ENCODE peak calls at places on chromosomes 12 and 14, in four cellular contexts. N is stimulated activated CD4-positive, alpha-beta T cell treated with anti-CD3 and anti-CD28 coated beads, Interleukin-4, amount 100 ng/mL, for 48 hours; Z is CD8-positive, alpha-beta T cell; P is vagina. G is an unnamed sample.

GRCh38 chr12:52013626-52014310 is 7.0 kb downstream of the TAMALIN start:
- DNase-seq in N (no peak), Z (no peak), P (no peak), G (no peak)

GRCh38 chr12:49741882-49742620 is 694 bp downstream of the TMBIM6 start:
- DNase-seq in N (peak; percentile 83), Z (peak; percentile 94), P (no peak), G (peak; percentile 51)

GRCh38 chr14:100872641-100873071 is 30.9 kb downstream of the RTL1 start:
- DNase-seq in N (no peak), Z (no peak), P (no peak), G (no peak)

GRCh38 chr12:65536876-65537661 is 258.6 kb downstream of the MSRB3 start:
- DNase-seq in N (no peak), Z (no peak), P (no peak), G (no peak)

GRCh38 chr14:20820063-20820904 is 17.6 kb upstream of the RNASE1 start:
- DNase-seq in N (no peak), Z (no peak), P (no peak), G (no peak)

GRCh38 chr14:89236846-89237245 is 180.2 kb downstream of the FOXN3 start:
- DNase-seq in N (no peak), Z (no peak), P (no peak), G (no peak)

GRCh38 chr12:89259831-89260230 is 92.5 kb downstream of the DUSP6 start:
- DNase-seq in N (no peak), Z (no peak), P (no peak), G (no peak)

GRCh38 chr14:22976620-22977433 is 5.5 kb downstream of the AJUBA start:
- DNase-seq in N (no peak), Z (no peak), P (no peak), G (no peak)

GRCh38 chr12:86712425-86712843 is 456.2 kb upstream of the MGAT4C start:
- DNase-seq in N (no peak), Z (no peak), P (no peak), G (no peak)

GRCh38 chr12:84624601-84625000 is 288.0 kb downstream of the SLC6A15 start:
- DNase-seq in N (no peak), Z (no peak), P (no peak), G (no peak)

GRCh38 chr12:57611116-57611809 is at the start of gene ARHGEF25:
- DNase-seq in N (peak; percentile 53), Z (peak; percentile 33), P (no peak), G (peak; percentile 82)

GRCh38 chr12:11162494-11162893 is 8.5 kb upstream of the SMIM10L1 start:
- DNase-seq in N (no peak), Z (no peak), P (no peak), G (no peak)

GRCh38 chr12:17759982-17760381 is 330.0 kb downstream of the RERGL start:
- DNase-seq in N (no peak), Z (no peak), P (no peak), G (no peak)

GRCh38 chr14:93962701-93963601 is 13.4 kb downstream of the ASB2 start:
- DNase-seq in N (no peak), Z (peak; percentile 67), P (no peak), G (peak; percentile 47)

GRCh38 chr14:37991027-37991426 is 216.7 kb upstream of the SSTR1 start:
- DNase-seq in N (no peak), Z (no peak), P (no peak), G (no peak)

GRCh38 chr14:56742391-56742790 is 67.9 kb downstream of the OTX2 start:
- DNase-seq in N (no peak), Z (no peak), P (no peak), G (no peak)

GRCh38 chr14:96368534-96368933 is 5.2 kb downstream of the GSKIP start:
- DNase-seq in N (no peak), Z (no peak), P (no peak), G (no peak)

GRCh38 chr12:60021235-60021634 is 425.4 kb downstream of the SLC16A7 start:
- DNase-seq in N (no peak), Z (no peak), P (no peak), G (no peak)

GRCh38 chr12:115319641-115320040 is 635.7 kb upstream of the TBX3 start:
- DNase-seq in N (no peak), Z (no peak), P (no peak), G (no peak)

GRCh38 chr12:18700254-18700653 is 37.6 kb downstream of the PLCZ1 start:
- DNase-seq in N (no peak), Z (no peak), P (no peak), G (no peak)

GRCh38 chr12:14422516-14423230 is 57.2 kb downstream of the ATF7IP start:
- DNase-seq in N (no peak), Z (no peak), P (no peak), G (no peak)

GRCh38 chr12:124160102-124160501 is 134.8 kb upstream of the RFLNA start:
- DNase-seq in N (no peak), Z (no peak), P (no peak), G (no peak)

GRCh38 chr12:49808686-49809368 is 19.4 kb downstream of the NCKAP5L start:
- DNase-seq in N (no peak), Z (no peak), P (no peak), G (no peak)

GRCh38 chr12:57477710-57478681 is 1.7 kb downstream of the ARHGAP9 start:
- DNase-seq in N (no peak), Z (peak; percentile 72), P (no peak), G (no peak)

GRCh38 chr14:99774526-99775307 is 18.5 kb upstream of the EML1 start:
- DNase-seq in N (no peak), Z (no peak), P (no peak), G (no peak)

GRCh38 chr14:55418411-55418810 is 6.8 kb upstream of the ATG14 start:
- DNase-seq in N (no peak), Z (no peak), P (no peak), G (no peak)

G was measured in GM12891.